ENCODE peak calls at places on chromosomes 2 and 18, in seven cellular contexts. C, S, L, E, R, N and M are unnamed samples.
A peak's percentile ranks its signal among the peaks of the same experiment; 100 is the strongest.

GRCh38 chr2:100907832-100908231 is 87.9 kb downstream of the NPAS2 start:
- DNase-seq in C (no peak), S (no peak), L (no peak), E (no peak), R (no peak), N (no peak), M (no peak)

GRCh38 chr18:58592223-58593214 is 36.4 kb downstream of the ALPK2 start:
- DNase-seq in C (no peak), S (no peak), L (no peak), E (no peak), R (no peak), N (no peak), M (no peak)

GRCh38 chr2:234496835-234497591 is at the start of gene ARL4C:
- DNase-seq in C (no peak), S (peak; percentile 84), L (peak; percentile 79), E (peak; percentile 74), R (peak; percentile 70), N (peak; percentile 46), M (peak; percentile 69)

GRCh38 chr2:23859983-23860382 is 66.9 kb downstream of the ATAD2B start:
- DNase-seq in C (no peak), S (no peak), L (peak; percentile 5), E (no peak), R (no peak), N (no peak), M (no peak)

GRCh38 chr18:44654555-44654954 is 26.1 kb upstream of the SETBP1 start:
- DNase-seq in C (peak; percentile 57), S (no peak), L (peak; percentile 46), E (no peak), R (peak; percentile 74), N (no peak), M (no peak)

GRCh38 chr18:45876131-45876530 is 50.7 kb downstream of the SIGLEC15 start:
- DNase-seq in C (no peak), S (no peak), L (no peak), E (no peak), R (no peak), N (no peak), M (no peak)

GRCh38 chr2:187054501-187055319 is 205.7 kb upstream of the ZSWIM2 start:
- DNase-seq in C (no peak), S (no peak), L (no peak), E (no peak), R (no peak), N (no peak), M (no peak)

GRCh38 chr2:143030127-143030526 is 99.1 kb upstream of the ARHGAP15 start:
- DNase-seq in C (no peak), S (no peak), L (no peak), E (no peak), R (no peak), N (no peak), M (no peak)

GRCh38 chr2:191014653-191015020 is 666 bp upstream of the STAT1 start:
- DNase-seq in C (no peak), S (no peak), L (no peak), E (no peak), R (no peak), N (no peak), M (no peak)

GRCh38 chr2:102070058-102070642 is 72.4 kb upstream of the IL1R1 start:
- DNase-seq in C (no peak), S (no peak), L (peak; percentile 98), E (no peak), R (peak; percentile 19), N (no peak), M (no peak)